ENCODE peak calls at places on chromosomes 12 and 14, in seven cellular contexts. Y is skeletal muscle cell, V is T1000, R is activated T-cell treated with anti-CD3 and anti-CD28 coated beads for 24 hours, J is WTC11, H is MM.1S, E is brain microvascular endothelial cell. W is an unnamed sample.

GRCh38 chr14:63764103-63764502 is 36.2 kb upstream of the SGPP1 start:
- DNase-seq in Y (no peak), J (no peak), V (no peak), H (no peak), E (no peak), R (no peak), W (no peak)

GRCh38 chr12:95608252-95609033 is 57.2 kb upstream of the USP44 start:
- DNase-seq in Y (no peak), H (no peak), E (peak), R (no peak), J (peak), V (no peak), W (no peak)

GRCh38 chr14:56891226-56891625 is 80.9 kb upstream of the OTX2 start:
- DNase-seq in J (no peak), H (peak), V (no peak), E (no peak), Y (no peak), R (no peak), W (peak)

GRCh38 chr14:90936757-90937440 is 120.7 kb upstream of the TTC7B start:
- DNase-seq in H (no peak), E (no peak), Y (no peak), V (no peak), R (no peak), J (no peak), W (no peak)

GRCh38 chr12:104181313-104181712 is 34.3 kb upstream of the TXNRD1 start:
- DNase-seq in R (no peak), V (no peak), H (no peak), E (peak), Y (peak), J (no peak), W (no peak)

GRCh38 chr14:79698218-79698617 is 513.1 kb downstream of the DIO2 start:
- DNase-seq in R (no peak), J (no peak), V (no peak), H (no peak), E (no peak), Y (no peak), W (no peak)

GRCh38 chr12:570949-571794 is 92.1 kb downstream of the NINJ2 start:
- DNase-seq in Y (peak), H (no peak), V (peak), R (no peak), J (peak), E (no peak), W (no peak)

GRCh38 chr12:47411961-47412360 is 293.9 kb downstream of the RPAP3 start:
- DNase-seq in Y (no peak), V (no peak), H (no peak), J (no peak), R (no peak), E (no peak), W (no peak)

GRCh38 chr12:107131832-107132616 is 38.7 kb upstream of the CRY1 start:
- DNase-seq in J (no peak), H (peak), V (peak), E (peak), R (no peak), Y (peak), W (peak)

GRCh38 chr12:80064951-80065350 is 34.4 kb upstream of the OTOGL start:
- DNase-seq in H (no peak), E (no peak), R (no peak), V (no peak), J (no peak), Y (no peak), W (no peak)

GRCh38 chr14:54621686-54622085 is 54.8 kb downstream of the SAMD4A start:
- DNase-seq in V (no peak), E (no peak), H (no peak), R (no peak), Y (no peak), J (no peak), W (no peak)

GRCh38 chr12:84069699-84070098 is 842.9 kb downstream of the SLC6A15 start:
- DNase-seq in E (no peak), Y (no peak), R (no peak), V (no peak), J (no peak), H (no peak), W (no peak)

GRCh38 chr14:53295985-53296582 is 143.0 kb upstream of the DDHD1 start:
- DNase-seq in Y (no peak), H (peak), J (no peak), V (no peak), E (peak), R (peak), W (peak)

GRCh38 chr12:82691513-82691912 is 4.8 kb downstream of the TMTC2 start:
- DNase-seq in R (no peak), H (no peak), E (no peak), Y (no peak), J (no peak), V (no peak), W (no peak)

GRCh38 chr12:18139989-18140596 is 50.1 kb upstream of the RERGL start:
- DNase-seq in E (no peak), V (no peak), H (peak), Y (no peak), R (no peak), J (no peak), W (peak)

GRCh38 chr12:2248087-2248900 is 195.5 kb downstream of the CACNA1C start:
- DNase-seq in Y (peak), R (no peak), J (no peak), E (no peak), V (no peak), H (no peak), W (no peak)

GRCh38 chr14:99679543-99679942 is 4.6 kb upstream of the CYP46A1 start:
- DNase-seq in V (no peak), H (no peak), J (no peak), Y (no peak), R (no peak), E (no peak), W (no peak)

GRCh38 chr14:73784065-73784987 is 67.3 kb upstream of the PTGR2 start:
- DNase-seq in Y (no peak), E (no peak), J (no peak), V (no peak), H (no peak), R (no peak), W (no peak)

GRCh38 chr14:100731846-100732765 is 5.4 kb downstream of the DLK1 start:
- DNase-seq in V (no peak), R (no peak), Y (no peak), J (no peak), H (no peak), E (no peak), W (no peak)

GRCh38 chr12:113197518-113198077 is 12.1 kb downstream of the RITA1 start:
- DNase-seq in J (no peak), Y (no peak), R (no peak), H (no peak), V (no peak), E (no peak), W (no peak)

GRCh38 chr12:110995016-110995415 is 74.6 kb upstream of the MYL2 start:
- DNase-seq in J (no peak), R (no peak), H (no peak), Y (no peak), E (no peak), V (no peak), W (no peak)

GRCh38 chr14:91244501-91244901 is at the start of gene GPR68:
- DNase-seq in V (no peak), E (peak), J (peak), R (no peak), Y (peak), H (no peak), W (no peak)

GRCh38 chr12:109982211-109982610 is 14.0 kb downstream of the GIT2 start:
- DNase-seq in J (no peak), V (no peak), E (no peak), Y (no peak), H (no peak), R (no peak), W (no peak)

GRCh38 chr12:121861549-121862254 is 3.0 kb upstream of the HPD start:
- DNase-seq in E (no peak), H (peak), J (no peak), V (no peak), R (no peak), Y (no peak), W (no peak)

GRCh38 chr12:110199360-110200123 is 75.4 kb downstream of the IFT81 start:
- DNase-seq in E (peak), R (no peak), V (no peak), J (no peak), Y (peak), H (peak), W (peak)

GRCh38 chr12:48602192-48602989 is 32.5 kb upstream of the LALBA start:
- DNase-seq in Y (no peak), J (no peak), H (no peak), R (no peak), V (no peak), E (no peak), W (no peak)

GRCh38 chr14:23103581-23103980 is 1.2 kb downstream of the CIROP start:
- DNase-seq in V (no peak), E (no peak), R (no peak), J (no peak), H (no peak), Y (no peak), W (no peak)

GRCh38 chr12:119693006-119693405 is 25.1 kb downstream of the PRKAB1 start:
- DNase-seq in J (no peak), E (no peak), R (no peak), Y (peak), V (peak), H (no peak), W (no peak)

GRCh38 chr12:119372540-119372939 is 38.0 kb downstream of the CCDC60 start:
- DNase-seq in R (no peak), J (no peak), V (no peak), Y (no peak), H (no peak), E (no peak), W (no peak)

GRCh38 chr14:94816113-94816512 is 46.2 kb upstream of the GSC start:
- DNase-seq in J (no peak), E (peak), R (no peak), Y (no peak), V (no peak), H (no peak), W (no peak)

GRCh38 chr12:91180577-91180976 is 2.0 kb downstream of the DCN start:
- DNase-seq in H (peak), V (no peak), E (peak), R (no peak), Y (no peak), J (no peak), W (no peak)

GRCh38 chr14:75495882-75496281 is 26.4 kb upstream of the BATF start:
- DNase-seq in V (no peak), E (no peak), R (no peak), J (no peak), Y (no peak), H (no peak), W (no peak)

GRCh38 chr12:89383235-89384049 is 31.1 kb upstream of the DUSP6 start:
- DNase-seq in J (no peak), V (no peak), Y (peak), H (no peak), R (no peak), E (no peak), W (no peak)

GRCh38 chr12:130031571-130032189 is 127.9 kb upstream of the TMEM132D start:
- DNase-seq in R (peak), Y (no peak), V (no peak), E (peak), J (peak), H (peak), W (peak)

GRCh38 chr14:67583711-67584644 is 16.1 kb downstream of the PIGH start:
- DNase-seq in E (peak), R (no peak), V (no peak), Y (peak), H (peak), J (peak), W (peak)

GRCh38 chr14:75101491-75101890 is 25.4 kb downstream of the NEK9 start:
- DNase-seq in J (no peak), V (no peak), H (no peak), R (no peak), E (no peak), Y (no peak), W (no peak)